ENCODE peak calls at places on chromosomes 2 and 18, in ten cellular contexts. I is upper lobe of right lung, J is tibial artery, G is endodermal cell, K is brain microvascular endothelial cell, X is A549, H is sigmoid colon, M is PC-9, F is small intestine, E is ascending aorta. A is an unnamed sample.

GRCh38 chr2:109614715-109615636 is 812 bp downstream of the SOWAHC start:
- DNase-seq in X (no peak), M (no peak), I (peak; percentile 77), G (peak; percentile 77), J (peak; percentile 25), H (peak; percentile 71), E (peak; percentile 67), K (no peak), F (peak; percentile 39), A (no peak)

GRCh38 chr2:168465594-168465993 is 9.5 kb downstream of the CERS6 start:
- DNase-seq in F (no peak), X (no peak), E (no peak), G (no peak), I (no peak), M (no peak), K (no peak), J (no peak), H (no peak), A (no peak)

GRCh38 chr2:201472411-201472810 is 20.9 kb downstream of the STRADB start:
- DNase-seq in K (peak; percentile 27), E (no peak), F (no peak), X (no peak), G (no peak), J (no peak), H (no peak), M (no peak), I (no peak), A (no peak)

GRCh38 chr2:202908186-202908585 is 3.3 kb downstream of the WDR12 start:
- DNase-seq in J (no peak), E (no peak), I (no peak), X (no peak), G (no peak), F (no peak), M (no peak), H (no peak), K (no peak), A (no peak)

GRCh38 chr2:71720283-71720560 is 266.9 kb downstream of the DYSF start:
- DNase-seq in J (no peak), K (no peak), E (no peak), I (no peak), X (no peak), G (no peak), H (no peak), F (no peak), M (no peak), A (no peak)

GRCh38 chr2:160651416-160652200 is 158.0 kb upstream of the RBMS1 start:
- DNase-seq in X (no peak), G (no peak), J (no peak), M (no peak), F (no peak), H (no peak), E (no peak), K (peak; percentile 38), I (no peak), A (no peak)

GRCh38 chr18:13136056-13136688 is 82.4 kb upstream of the LDLRAD4 start:
- DNase-seq in M (no peak), F (peak; percentile 21), H (no peak), E (no peak), I (no peak), J (no peak), K (no peak), G (no peak), X (no peak), A (no peak)

GRCh38 chr18:31837879-31838278 is 77.2 kb upstream of the SLC25A52 start:
- DNase-seq in I (no peak), J (no peak), X (no peak), H (no peak), M (no peak), F (no peak), E (no peak), G (no peak), K (no peak), A (no peak)

GRCh38 chr18:45254683-45255082 is 360.6 kb upstream of the SLC14A2 start:
- DNase-seq in M (no peak), J (peak; percentile 53), X (no peak), G (no peak), I (no peak), H (no peak), E (peak; percentile 67), F (no peak), K (no peak), A (no peak)

GRCh38 chr2:99984781-99985525 is 157.4 kb downstream of the AFF3 start:
- DNase-seq in H (no peak), G (no peak), M (no peak), E (no peak), I (no peak), F (no peak), X (no peak), J (no peak), K (no peak), A (no peak)

GRCh38 chr2:38315707-38316333 is 61.3 kb downstream of the ATL2 start:
- DNase-seq in E (no peak), X (peak; percentile 58), M (peak; percentile 55), H (no peak), J (no peak), K (peak; percentile 53), F (peak; percentile 49), I (no peak), G (peak; percentile 60), A (no peak)

GRCh38 chr2:98805412-98806265 is 74.7 kb upstream of the MGAT4A start:
- DNase-seq in E (peak; percentile 69), K (peak; percentile 16), F (no peak), X (no peak), I (peak; percentile 72), J (peak; percentile 54), G (peak; percentile 68), M (peak; percentile 59), H (no peak), A (no peak)

GRCh38 chr2:164840930-164841718 is 499 bp downstream of the COBLL1 start:
- DNase-seq in H (peak; percentile 85), F (peak; percentile 80), X (peak; percentile 60), G (peak; percentile 93), K (peak; percentile 45), E (peak; percentile 89), M (peak; percentile 46), J (peak; percentile 82), I (peak; percentile 90), A (no peak)

GRCh38 chr18:48044944-48045343 is 114.5 kb upstream of the SMAD2 start:
- DNase-seq in H (peak; percentile 34), G (no peak), I (no peak), M (no peak), J (no peak), F (no peak), X (no peak), K (no peak), E (no peak), A (no peak)

GRCh38 chr2:27727257-27727656 is 44.3 kb upstream of the MRPL33 start:
- DNase-seq in G (no peak), J (no peak), H (no peak), E (no peak), X (no peak), F (peak; percentile 97), M (no peak), K (no peak), I (no peak), A (no peak)

GRCh38 chr18:54828290-54828871 is at the start of gene RAB27B:
- DNase-seq in E (peak; percentile 69), I (peak; percentile 93), F (peak; percentile 90), M (peak; percentile 93), X (peak; percentile 59), J (peak; percentile 45), H (peak; percentile 72), K (peak; percentile 88), G (peak; percentile 94), A (peak; percentile 33)
- H3K4me3 ChIP-seq in E (peak within 1 kb of the TSS; percentile 58), I (peak within 1 kb of the TSS; percentile 48), F (peak within 1 kb of the TSS; percentile 31), M (peak within 1 kb of the TSS; percentile 95), X (peak within 1 kb of the TSS; percentile 67), J (peak within 1 kb of the TSS; percentile 39), H (peak within 1 kb of the TSS; percentile 46), K (peak within 1 kb of the TSS; percentile 70), G (peak within 1 kb of the TSS; percentile 86), A (peak within 1 kb of the TSS; percentile 40)

DNA sequence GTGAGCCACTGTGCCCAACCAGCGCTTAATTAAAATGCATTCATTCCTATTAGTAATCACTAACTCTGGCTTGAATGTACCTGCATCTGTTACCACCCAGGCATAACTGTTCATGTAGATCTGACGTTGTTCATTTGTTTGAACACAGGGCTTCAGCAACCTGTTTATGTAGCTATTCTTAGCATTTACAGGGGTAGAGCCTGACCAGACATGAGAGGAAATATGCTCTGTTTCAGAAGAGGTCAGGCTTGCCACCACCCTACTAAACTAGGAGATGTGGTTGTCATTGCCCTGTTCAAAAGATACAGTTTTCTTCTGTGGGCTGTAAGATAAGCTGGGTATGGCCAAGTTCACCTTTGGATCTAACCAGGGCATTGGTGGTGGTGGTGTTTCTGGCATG is 8.8 kb downstream of the MGAT5 start:
- DNase-seq in I (no peak), F (peak; percentile 34), E (no peak), H (no peak), J (no peak), G (no peak), M (no peak), K (no peak), X (no peak), A (no peak)
- H3K27ac ChIP-seq in I (no peak overlapping the region), F (no peak overlapping the region), E (no peak overlapping the region), H (no peak overlapping the region), J (peak overlapping the region; percentile 58), G (no peak overlapping the region), M (no peak overlapping the region), K (no peak overlapping the region), X (no peak overlapping the region), A (no peak overlapping the region)

DNA sequence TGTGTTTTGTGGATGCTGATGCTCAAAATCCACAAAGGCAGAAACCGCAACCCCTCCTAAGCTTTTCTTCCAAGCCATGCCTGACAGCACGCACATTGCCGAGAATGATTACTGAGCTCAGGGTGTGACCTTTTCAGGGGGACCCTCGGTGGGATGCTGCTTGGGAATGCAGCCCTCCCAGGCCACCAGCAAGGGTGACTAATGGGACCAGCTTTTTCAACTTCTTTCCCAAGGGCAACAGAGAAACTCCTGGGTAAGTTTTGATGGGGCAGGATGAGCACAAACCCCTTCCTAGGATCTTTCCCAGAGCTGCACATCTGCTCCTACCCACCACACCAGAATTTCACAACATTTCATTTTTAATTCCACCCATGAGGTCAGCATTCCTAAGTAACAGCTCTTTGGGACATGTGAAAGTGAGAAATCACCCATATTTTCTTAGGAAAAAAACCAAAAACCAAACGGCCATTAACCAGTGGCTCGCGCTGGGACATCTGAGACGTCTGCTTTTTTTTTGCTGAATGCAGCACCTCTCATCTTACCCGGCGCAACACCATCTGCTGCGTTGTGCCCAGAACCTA is 119.0 kb downstream of the ARL4C start:
- DNase-seq in J (no peak), X (no peak), I (no peak), H (no peak), K (peak; percentile 45), E (no peak), M (peak; percentile 15), F (no peak), G (peak; percentile 65), A (no peak)
- H3K4me3 ChIP-seq in J (no peak overlapping the region), X (no peak overlapping the region), I (no peak overlapping the region), H (no peak overlapping the region), K (peak overlapping the region; percentile 20), E (no peak overlapping the region), M (no peak overlapping the region), F (no peak overlapping the region), G (no peak overlapping the region), A (no peak overlapping the region)

DNA sequence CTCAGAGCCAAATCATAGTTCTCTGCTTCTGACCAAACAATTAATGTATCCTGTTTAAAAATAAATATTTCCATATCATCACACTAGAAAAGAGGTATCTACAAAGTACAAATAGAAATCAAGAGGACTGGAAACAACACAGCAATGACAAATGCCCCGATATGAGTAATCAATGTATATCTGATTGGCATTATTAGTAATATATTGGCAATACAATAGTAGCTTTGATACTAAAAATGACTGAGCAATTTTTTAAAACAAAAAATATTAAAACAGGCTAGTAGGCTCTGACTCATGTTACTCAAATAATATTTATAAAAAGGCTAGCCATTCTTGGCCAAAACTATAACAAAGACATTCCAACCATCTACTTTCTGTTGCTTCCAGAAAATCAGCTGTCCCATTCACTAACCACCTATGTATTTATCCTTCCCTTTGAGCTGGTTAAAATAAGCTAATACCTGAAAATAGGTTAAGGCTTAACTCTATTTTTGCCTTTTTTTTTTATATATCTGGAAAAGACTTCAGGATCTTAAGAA is 13.3 kb downstream of the PPP4R3B start:
- DNase-seq in H (no peak), I (no peak), G (no peak), X (no peak), J (no peak), E (no peak), K (no peak), F (no peak), M (no peak), A (no peak)
- H3K27ac ChIP-seq in H (peak overlapping the region; percentile 60), I (no peak overlapping the region), G (no peak overlapping the region), X (no peak overlapping the region), J (peak overlapping the region; percentile 45), E (peak overlapping the region; percentile 66), K (no peak overlapping the region), F (no peak overlapping the region), M (peak overlapping the region; percentile 3), A (no peak overlapping the region)

A was measured in dorsolateral prefrontal cortex.